ENCODE peak calls at places on chromosomes 4 and X, in six cellular contexts. Y is amygdala; K is stimulated activated CD4-positive, alpha-beta T cell treated with anti-CD3 and anti-CD28 coated beads, Interleukin-12 subunit alpha, Interleukin-12 subunit beta, amount 100 ng/mL, for 48 hours; S is fibroblast of lung; E is HT1080; T is CD4-positive, alpha-beta T cell. D is an unnamed sample.
A peak's percentile ranks its signal among the peaks of the same experiment; 100 is the strongest.

GRCh38 chr4:98110214-98110613 is 33.1 kb downstream of the STPG2 start:
- DNase-seq in E (no peak), K (no peak), S (no peak), T (no peak), Y (no peak), D (no peak)

GRCh38 chr4:101818362-101818761 is 27.8 kb downstream of the BANK1 start:
- DNase-seq in T (no peak), K (no peak), Y (no peak), S (peak; percentile 78), E (peak; percentile 52), D (no peak)

GRCh38 chr4:223913-224497 is 81.3 kb downstream of the ZNF732 start:
- DNase-seq in Y (no peak), T (no peak), K (no peak), E (no peak), S (no peak), D (no peak)

GRCh38 chrX:151912780-151913179 is at the start of gene MAGEA4:
- DNase-seq in K (no peak), S (no peak), Y (no peak), T (no peak), E (no peak), D (no peak)

GRCh38 chrX:107760304-107761077 is 15.1 kb downstream of the TSC22D3 start:
- DNase-seq in E (no peak), K (no peak), Y (no peak), T (no peak), S (no peak), D (no peak)

GRCh38 chr4:146632770-146633470 is 5.8 kb upstream of the POU4F2 start:
- DNase-seq in E (no peak), K (no peak), T (no peak), Y (no peak), S (no peak), D (no peak)

GRCh38 chr4:89305712-89306437 is 1.7 kb downstream of the GPRIN3 start:
- DNase-seq in K (no peak), Y (no peak), E (no peak), S (peak; percentile 56), T (no peak), D (no peak)

GRCh38 chr4:8910822-8911310 is 39.2 kb upstream of the HMX1 start:
- DNase-seq in Y (no peak), K (no peak), S (no peak), E (no peak), T (no peak), D (no peak)

GRCh38 chrX:119041175-119041574 is 31.6 kb upstream of the CT47C1 start:
- DNase-seq in E (peak; percentile 88), Y (no peak), T (no peak), S (peak; percentile 87), K (no peak), D (no peak)

GRCh38 chrX:114038358-114038757 is 545.5 kb upstream of the HTR2C start:
- DNase-seq in S (no peak), E (no peak), T (no peak), Y (no peak), K (no peak), D (no peak)

GRCh38 chr4:38889143-38889542 is 21.5 kb downstream of the FAM114A1 start:
- DNase-seq in Y (no peak), E (peak; percentile 86), T (no peak), K (no peak), S (peak; percentile 94), D (no peak)

GRCh38 chr4:148522995-148523394 is 80.8 kb upstream of the NR3C2 start:
- DNase-seq in Y (no peak), S (no peak), T (no peak), K (no peak), E (no peak), D (no peak)

GRCh38 chrX:17839269-17839668 is 21.8 kb downstream of the RAI2 start:
- DNase-seq in K (no peak), S (no peak), E (no peak), Y (no peak), T (no peak), D (no peak)

GRCh38 chrX:42740456-42740855 is 37.5 kb downstream of the PPP1R2C start:
- DNase-seq in K (no peak), T (no peak), Y (no peak), E (no peak), S (no peak), D (no peak)

GRCh38 chr4:134720030-134720429 is 518.4 kb upstream of the PABPC4L start:
- DNase-seq in E (no peak), Y (no peak), K (no peak), S (no peak), T (no peak), D (no peak)

GRCh38 chrX:49188468-49189076 is 2.4 kb upstream of the PRICKLE3 start:
- DNase-seq in K (no peak), E (no peak), Y (no peak), S (no peak), T (no peak), D (no peak)

GRCh38 chr4:108370291-108370690 is 201.6 kb upstream of the LEF1 start:
- DNase-seq in E (no peak), S (no peak), T (peak; percentile 24), K (no peak), Y (no peak), D (peak; percentile 64)

GRCh38 chr4:139734201-139734874 is 68.7 kb downstream of the MGST2 start:
- DNase-seq in S (peak; percentile 46), K (no peak), E (no peak), Y (no peak), T (no peak), D (no peak)

GRCh38 chr4:151933122-151933827 is 172.5 kb upstream of the GATB start:
- DNase-seq in K (no peak), T (no peak), E (no peak), Y (no peak), S (peak; percentile 5), D (no peak)

GRCh38 chr4:77104405-77105292 is 28.9 kb upstream of the CCNI start:
- DNase-seq in Y (no peak), T (no peak), S (peak; percentile 68), K (no peak), E (no peak), D (peak; percentile 8)

GRCh38 chrX:104854188-104854587 is 288.2 kb downstream of the IL1RAPL2 start:
- DNase-seq in T (no peak), K (no peak), S (peak; percentile 81), E (peak; percentile 0), Y (no peak), D (no peak)

GRCh38 chrX:70826715-70827114 is 81.8 kb downstream of the TEX11 start:
- DNase-seq in S (no peak), Y (no peak), T (no peak), K (no peak), E (no peak), D (no peak)

GRCh38 chr4:154612472-154613414 is at the start of gene FGG:
- DNase-seq in E (no peak), S (no peak), K (no peak), Y (no peak), T (no peak), D (no peak)

GRCh38 chr4:103307479-103308042 is 109.4 kb upstream of the CENPE start:
- DNase-seq in S (no peak), K (no peak), Y (peak; percentile 26), T (no peak), E (no peak), D (no peak)

GRCh38 chr4:6763330-6763851 is 19.1 kb upstream of the KIAA0232 start:
- DNase-seq in E (no peak), S (no peak), K (no peak), Y (no peak), T (no peak), D (no peak)

D was measured in CD8-positive, alpha-beta T cell.